ENCODE peak calls at places on chromosomes 12 and 14, in eight cellular contexts. E, V, X, P, N, O, C and J are unnamed samples.

GRCh38 chr14:47674546-47675238 is 713 bp downstream of the MDGA2 start:
- DNase-seq in P (no peak), N (no peak), O (peak; percentile 36), V (no peak), X (no peak), E (peak; percentile 13), C (no peak), J (no peak)

GRCh38 chr12:46005151-46005797 is 14.9 kb upstream of the SCAF11 start:
- DNase-seq in P (no peak), N (no peak), O (no peak), X (peak; percentile 46), E (no peak), C (no peak), V (no peak), J (no peak)

GRCh38 chr14:92040431-92041040 is 677 bp upstream of the TRIP11 start:
- DNase-seq in X (peak; percentile 37), O (peak; percentile 25), C (peak; percentile 22), P (peak; percentile 37), N (no peak), V (peak; percentile 48), E (no peak), J (peak; percentile 31)

GRCh38 chr12:85275359-85275758 is 4.7 kb upstream of the ALX1 start:
- DNase-seq in O (no peak), E (no peak), X (peak; percentile 3), C (no peak), N (no peak), V (no peak), P (no peak), J (no peak)

GRCh38 chr12:67709367-67709954 is 60.9 kb downstream of the DYRK2 start:
- DNase-seq in C (no peak), V (no peak), N (no peak), O (no peak), X (no peak), E (no peak), P (no peak), J (no peak)

GRCh38 chr12:52019123-52019770 is 12.5 kb downstream of the TAMALIN start:
- DNase-seq in V (no peak), C (no peak), E (no peak), X (no peak), O (peak; percentile 42), N (no peak), P (no peak), J (no peak)

GRCh38 chr12:106188249-106188648 is 49.5 kb upstream of the NUAK1 start:
- DNase-seq in N (no peak), E (no peak), X (no peak), V (no peak), C (no peak), P (no peak), O (no peak), J (no peak)

GRCh38 chr12:31849090-31849687 is 110.0 kb upstream of the RESF1 start:
- DNase-seq in C (no peak), E (no peak), O (peak; percentile 31), V (no peak), P (no peak), N (no peak), X (no peak), J (no peak)

GRCh38 chr12:130044991-130045621 is 117.2 kb upstream of the FZD10 start:
- DNase-seq in O (no peak), E (no peak), C (no peak), V (peak; percentile 99), N (no peak), X (no peak), P (no peak), J (no peak)

GRCh38 chr14:53458368-53458814 is 305.3 kb upstream of the DDHD1 start:
- DNase-seq in V (no peak), X (peak; percentile 84), N (no peak), E (no peak), P (no peak), O (peak; percentile 19), C (no peak), J (no peak)

GRCh38 chr14:64438181-64438839 is 27.0 kb upstream of the AKAP5 start:
- DNase-seq in V (no peak), P (no peak), O (peak; percentile 96), C (no peak), E (no peak), N (no peak), X (peak; percentile 87), J (no peak)

GRCh38 chr12:88420460-88420859 is 159.8 kb downstream of the KITLG start:
- DNase-seq in C (no peak), N (no peak), E (no peak), V (no peak), P (no peak), O (peak; percentile 26), X (peak; percentile 96), J (no peak)

GRCh38 chr12:93868771-93869170 is 191.6 kb downstream of the CRADD start:
- DNase-seq in C (no peak), P (no peak), X (peak; percentile 87), V (no peak), O (no peak), N (no peak), E (no peak), J (no peak)

GRCh38 chr12:130953783-130954543 is at the start of gene ADGRD1:
- DNase-seq in P (peak; percentile 49), X (peak; percentile 62), C (no peak), N (peak; percentile 18), E (peak; percentile 76), V (no peak), O (no peak), J (no peak)

GRCh38 chr14:23141706-23142467 is 22.8 kb upstream of the CEBPE start:
- DNase-seq in N (no peak), P (peak; percentile 79), C (no peak), X (peak; percentile 92), V (no peak), E (peak; percentile 87), O (no peak), J (no peak)

GRCh38 chr14:103904493-103905107 is 23.7 kb upstream of the TDRD9 start:
- DNase-seq in O (no peak), P (no peak), V (no peak), C (no peak), N (no peak), X (no peak), E (no peak), J (no peak)

GRCh38 chr14:76186318-76187027 is 34.8 kb downstream of the GPATCH2L start:
- DNase-seq in V (peak; percentile 63), N (peak; percentile 9), X (no peak), E (no peak), P (no peak), O (no peak), C (no peak), J (no peak)

GRCh38 chr14:28765169-28765906 is 1.2 kb upstream of the FOXG1 start:
- DNase-seq in N (no peak), V (peak; percentile 65), E (no peak), C (no peak), O (no peak), X (no peak), P (no peak), J (no peak)

GRCh38 chr12:70641691-70642090 is 4.5 kb upstream of the PTPRB start:
- DNase-seq in V (no peak), E (no peak), P (no peak), O (no peak), N (no peak), X (no peak), C (no peak), J (no peak)

GRCh38 chr14:33643782-33644181 is 307.1 kb downstream of the EGLN3 start:
- DNase-seq in O (no peak), N (no peak), E (no peak), P (no peak), C (no peak), X (no peak), V (no peak), J (no peak)

GRCh38 chr12:64418209-64418608 is 14.0 kb downstream of the XPOT start:
- DNase-seq in N (no peak), O (no peak), P (no peak), C (no peak), V (no peak), X (no peak), E (no peak), J (no peak)

GRCh38 chr12:16189849-16190248 is 87.6 kb downstream of the SLC15A5 start:
- DNase-seq in P (no peak), X (peak; percentile 61), N (no peak), O (peak; percentile 60), E (no peak), V (peak; percentile 18), C (no peak), J (no peak)

GRCh38 chr12:22415342-22416309 is 81.1 kb upstream of the ST8SIA1 start:
- DNase-seq in X (peak; percentile 95), O (no peak), E (no peak), N (no peak), P (peak; percentile 54), V (no peak), C (no peak), J (no peak)

GRCh38 chr12:6249580-6249979 is 49.4 kb downstream of the CD9 start:
- DNase-seq in O (no peak), E (no peak), N (no peak), P (no peak), C (no peak), V (no peak), X (no peak), J (no peak)

GRCh38 chr14:81565441-81566290 is 32.0 kb upstream of the SEL1L start:
- DNase-seq in P (no peak), C (peak; percentile 20), E (no peak), O (peak; percentile 16), V (peak; percentile 37), N (peak; percentile 7), X (peak; percentile 25), J (peak; percentile 29)

GRCh38 chr14:102764220-102764671 is 13.0 kb upstream of the TRAF3 start:
- DNase-seq in P (no peak), C (no peak), E (no peak), V (no peak), X (no peak), O (no peak), N (no peak), J (no peak)

GRCh38 chr14:61362072-61362750 is 40.8 kb downstream of the PRKCH start:
- DNase-seq in O (peak; percentile 26), P (no peak), E (no peak), C (no peak), X (no peak), V (no peak), N (no peak), J (no peak)

GRCh38 chr12:7961395-7962188 is 25.6 kb upstream of the SLC2A3 start:
- DNase-seq in E (no peak), N (no peak), V (no peak), P (no peak), C (no peak), X (peak; percentile 28), O (no peak), J (no peak)